ENCODE peak calls at places on chromosomes 11 and 22, in four cellular contexts. Y, R, J and O are unnamed samples.

GRCh38 chr11:44493383-44493782 is 72.1 kb upstream of the CD82 start:
- DNase-seq in R (no peak), Y (no peak), J (no peak), O (no peak)

GRCh38 chr11:132746305-132746704 is 786.0 kb downstream of the OPCML start:
- DNase-seq in J (no peak), Y (no peak), R (no peak), O (no peak)

GRCh38 chr11:107770546-107770945 is 58.7 kb upstream of the SLN start:
- DNase-seq in R (peak; percentile 29), Y (no peak), J (no peak), O (no peak)

GRCh38 chr11:61281581-61282250 is 13.4 kb downstream of the VWCE start:
- DNase-seq in Y (no peak), R (peak; percentile 96), J (peak; percentile 97), O (peak; percentile 67)

GRCh38 chr11:68365943-68366435 is 53.6 kb downstream of the LRP5 start:
- DNase-seq in J (no peak), Y (no peak), R (no peak), O (no peak)

GRCh38 chr11:35003658-35004057 is 87.2 kb downstream of the PDHX start:
- DNase-seq in Y (no peak), J (no peak), R (no peak), O (no peak)

GRCh38 chr11:130217133-130217631 is 57.6 kb downstream of the ST14 start:
- DNase-seq in J (no peak), Y (no peak), R (peak; percentile 52), O (no peak)

GRCh38 chr22:39496131-39496838 is 5.8 kb upstream of the MIEF1 start:
- DNase-seq in Y (peak; percentile 74), R (peak; percentile 76), J (peak; percentile 51), O (peak; percentile 69)

GRCh38 chr11:47551086-47551485 is 1.8 kb downstream of the CELF1 start:
- DNase-seq in R (no peak), J (peak; percentile 48), Y (peak; percentile 57), O (peak; percentile 58)

GRCh38 chr11:64887757-64888405 is 9.5 kb upstream of the EHD1 start:
- DNase-seq in R (peak; percentile 98), J (peak; percentile 92), Y (peak; percentile 46), O (peak; percentile 66)

GRCh38 chr11:69075421-69076128 is 26.8 kb downstream of the TPCN2 start:
- DNase-seq in J (no peak), Y (no peak), R (no peak), O (no peak)

GRCh38 chr11:108654994-108655631 is 9.8 kb upstream of the DDX10 start:
- DNase-seq in Y (peak; percentile 43), R (no peak), J (peak; percentile 64), O (peak; percentile 49)

GRCh38 chr11:60985991-60986915 is 14.8 kb downstream of the CD6 start:
- DNase-seq in Y (no peak), R (no peak), J (no peak), O (no peak)

GRCh38 chr11:8384199-8384821 is 120.6 kb upstream of the LMO1 start:
- DNase-seq in J (peak; percentile 25), Y (no peak), R (no peak), O (peak; percentile 22)

GRCh38 chr11:68825603-68826002 is 16.1 kb downstream of the CPT1A start:
- DNase-seq in Y (peak; percentile 58), J (peak; percentile 37), R (peak; percentile 54), O (peak; percentile 37)

GRCh38 chr22:43277091-43277490 is 66.1 kb downstream of the SCUBE1 start:
- DNase-seq in R (no peak), Y (no peak), J (no peak), O (no peak)

GRCh38 chr22:36331912-36332622 is 55.7 kb downstream of the MYH9 start:
- DNase-seq in J (no peak), R (no peak), Y (no peak), O (no peak)

GRCh38 chr11:11966826-11967668 is 41.4 kb downstream of the DKK3 start:
- DNase-seq in Y (peak; percentile 54), J (peak; percentile 81), R (peak; percentile 89), O (peak; percentile 64)

GRCh38 chr22:50104149-50104548 is 14.3 kb downstream of the MOV10L1 start:
- DNase-seq in Y (no peak), J (no peak), R (no peak), O (no peak)

GRCh38 chr22:20520093-20520511 is 12.7 kb downstream of the MED15 start:
- DNase-seq in R (no peak), J (no peak), Y (no peak), O (no peak)

GRCh38 chr11:61037694-61038093 is 64.6 kb upstream of the CD5 start:
- DNase-seq in J (no peak), Y (no peak), R (no peak), O (no peak)

GRCh38 chr22:27934069-27934468 is 15.0 kb upstream of the PITPNB start:
- DNase-seq in R (no peak), J (no peak), Y (no peak), O (no peak)

GRCh38 chr11:4068962-4069361 is 25.6 kb upstream of the RRM1 start:
- DNase-seq in Y (no peak), R (no peak), J (no peak), O (no peak)

GRCh38 chr11:69962152-69962551 is 116.0 kb upstream of the ANO1 start:
- DNase-seq in Y (no peak), J (peak; percentile 73), R (no peak), O (peak; percentile 59)

GRCh38 chr11:60184824-60185511 is 2.1 kb upstream of the MS4A6A start:
- DNase-seq in R (no peak), J (no peak), Y (no peak), O (no peak)

GRCh38 chr11:86577663-86578636 is 94.5 kb downstream of the ME3 start:
- DNase-seq in R (no peak), J (no peak), Y (peak; percentile 81), O (peak; percentile 86)

GRCh38 chr11:94775576-94776327 is 7.6 kb downstream of the AMOTL1 start:
- DNase-seq in R (no peak), J (no peak), Y (no peak), O (no peak)

GRCh38 chr22:21054046-21054713 is 8.4 kb downstream of the LRRC74B start:
- DNase-seq in Y (no peak), R (no peak), J (no peak), O (no peak)

GRCh38 chr11:100010393-100010792 is 676.7 kb upstream of the ARHGAP42 start:
- DNase-seq in J (no peak), R (peak; percentile 67), Y (no peak), O (no peak)

GRCh38 chr22:20080776-20081654 is 974 bp downstream of the DGCR8 start:
- DNase-seq in Y (peak; percentile 43), R (no peak), J (peak; percentile 76), O (peak; percentile 30)

GRCh38 chr11:1660025-1660867 is 30.7 kb downstream of the KRTAP5-5 start:
- DNase-seq in J (no peak), R (no peak), Y (no peak), O (no peak)

GRCh38 chr22:37850801-37851200 is 1.6 kb downstream of the EIF3L start:
- DNase-seq in J (no peak), Y (no peak), R (no peak), O (no peak)

GRCh38 chr11:101127699-101128570 is 1.7 kb downstream of the PGR start:
- DNase-seq in R (peak; percentile 77), Y (no peak), J (peak; percentile 40), O (no peak)
- TF ChIP-seq PHF8 in R (no peak), Y (no peak), J (no peak), O (no peak)

GRCh38 chr11:46200537-46201281 is 76.8 kb upstream of the CREB3L1 start:
- DNase-seq in Y (no peak), J (no peak), R (peak; percentile 42), O (no peak)
- TF ChIP-seq PHF8 in Y (no peak), J (no peak), R (no peak), O (no peak)

GRCh38 chr11:17807034-17807433 is 72.5 kb downstream of the KCNC1 start:
- DNase-seq in R (no peak), Y (peak; percentile 11), J (no peak), O (no peak)
- TF ChIP-seq PHF8 in R (no peak), Y (no peak), J (no peak), O (no peak)

GRCh38 chr11:14420223-14420622 is 61.2 kb upstream of the RRAS2 start:
- DNase-seq in Y (no peak), J (no peak), R (no peak), O (no peak)

GRCh38 chr11:14422052-14422813 is 63.2 kb upstream of the RRAS2 start:
- DNase-seq in R (peak; percentile 67), Y (peak; percentile 82), J (peak; percentile 69), O (peak; percentile 85)

GRCh38 chr11:14417975-14418374 is 59.0 kb upstream of the RRAS2 start:
- DNase-seq in R (no peak), Y (no peak), J (no peak), O (no peak)

GRCh38 chr11:14417186-14417585 is 58.2 kb upstream of the RRAS2 start:
- DNase-seq in R (no peak), J (no peak), Y (no peak), O (no peak)

GRCh38 chr11:14418801-14419417 is 59.9 kb upstream of the RRAS2 start:
- DNase-seq in J (peak; percentile 42), R (no peak), Y (peak; percentile 38), O (peak; percentile 67)
- TF ChIP-seq PHF8 in J (no peak), R (no peak), Y (no peak), O (no peak)

GRCh38 chr11:13043912-13044628 is 35.0 kb downstream of the RASSF10 start:
- DNase-seq in R (no peak), J (no peak), Y (no peak), O (no peak)

GRCh38 chr11:13045734-13046133 is 36.6 kb downstream of the RASSF10 start:
- DNase-seq in Y (no peak), R (no peak), J (no peak), O (no peak)

GRCh38 chr11:13047884-13048283 is 38.8 kb downstream of the RASSF10 start:
- DNase-seq in Y (no peak), J (no peak), R (no peak), O (no peak)

GRCh38 chr11:13042873-13043338 is 33.8 kb downstream of the RASSF10 start:
- DNase-seq in Y (peak; percentile 71), R (no peak), J (no peak), O (peak; percentile 70)

DNA sequence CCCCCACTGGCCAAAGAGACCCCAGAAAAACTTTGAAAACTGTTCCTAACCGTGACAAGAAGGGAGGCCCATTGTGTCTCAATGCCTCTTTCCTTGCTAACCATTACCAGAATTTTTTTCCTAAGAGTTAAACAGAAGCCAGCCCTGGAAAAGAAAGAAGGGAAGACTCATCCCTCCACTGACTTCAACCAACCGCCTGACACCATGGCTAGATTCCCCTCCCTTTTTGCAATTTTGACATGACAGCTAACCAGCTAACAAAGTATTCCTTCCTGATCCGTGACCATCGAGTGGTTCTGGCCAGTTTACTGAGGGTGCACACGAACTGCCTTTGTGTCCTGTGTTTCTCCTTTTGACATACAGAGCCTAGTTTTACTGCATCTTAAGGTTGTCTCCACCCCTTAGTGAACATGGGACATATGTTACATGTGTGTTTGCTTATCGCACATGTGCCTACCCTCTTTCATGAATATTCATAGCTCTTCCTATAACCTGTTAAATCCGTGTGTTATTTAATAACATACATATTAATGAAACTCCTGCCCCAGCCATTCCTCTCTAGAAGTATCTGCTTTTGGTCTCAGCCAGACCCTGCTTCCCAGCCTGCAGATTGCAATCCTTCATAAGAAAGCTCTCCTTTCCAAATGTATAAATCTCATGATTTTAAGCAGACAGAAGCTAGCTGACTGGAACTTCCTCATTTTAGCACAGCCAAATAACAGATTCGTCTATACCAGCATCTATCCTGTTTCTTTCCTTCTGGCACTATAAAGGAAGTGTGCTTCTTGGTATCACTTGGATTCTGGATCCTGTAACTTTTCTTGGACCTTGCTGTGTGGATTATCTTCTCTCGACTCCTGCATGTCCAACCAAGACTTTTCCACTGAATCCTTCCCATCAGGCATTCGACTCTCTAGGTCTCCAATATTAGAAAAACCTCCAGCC is 37.8 kb downstream of the RASSF10 start:
- DNase-seq in J (no peak), Y (no peak), R (no peak), O (no peak)
- TF ChIP-seq PHF8 in J (no peak), Y (no peak), R (no peak), O (no peak)